ENCODE peak calls at places on chromosome 11, in four cellular contexts. One of them, this sample, is unnamed.

GRCh38 chr11:1310772-1311468 is 1.5 kb upstream of the TOLLIP start:
- DNase-seq in OCI-LY7: peak; percentile 61
- DNase-seq in lower lobe of right lung: no peak
- DNase-seq in EL: no peak
- DNase-seq in this sample: no peak

GRCh38 chr11:32723332-32723731 is 71.1 kb downstream of the CCDC73 start:
- DNase-seq in OCI-LY7: no peak
- DNase-seq in lower lobe of right lung: no peak
- DNase-seq in EL: no peak
- DNase-seq in this sample: peak; percentile 16

GRCh38 chr11:118092907-118093571 is 6.3 kb upstream of the SMIM35 start:
- DNase-seq in OCI-LY7: no peak
- DNase-seq in lower lobe of right lung: no peak
- DNase-seq in EL: no peak
- DNase-seq in this sample: no peak

GRCh38 chr11:6319879-6320410 is 356 bp downstream of the CAVIN3 start:
- DNase-seq in OCI-LY7: no peak
- DNase-seq in lower lobe of right lung: peak; percentile 95
- DNase-seq in EL: peak; percentile 96
- DNase-seq in this sample: peak; percentile 88

GRCh38 chr11:76700177-76701100 is 29.9 kb upstream of the LRRC32 start:
- DNase-seq in OCI-LY7: no peak
- DNase-seq in lower lobe of right lung: no peak
- DNase-seq in EL: peak; percentile 97
- DNase-seq in this sample: peak; percentile 89

GRCh38 chr11:127624455-127624854 is 623.9 kb upstream of the KIRREL3 start:
- DNase-seq in OCI-LY7: no peak
- DNase-seq in lower lobe of right lung: no peak
- DNase-seq in EL: no peak
- DNase-seq in this sample: peak; percentile 19

GRCh38 chr11:68994161-68994890 is 13.5 kb upstream of the MRGPRD start:
- DNase-seq in OCI-LY7: no peak
- DNase-seq in lower lobe of right lung: no peak
- DNase-seq in EL: no peak
- DNase-seq in this sample: no peak

GRCh38 chr11:22920939-22921565 is 60.8 kb upstream of the CCDC179 start:
- DNase-seq in OCI-LY7: peak; percentile 42
- DNase-seq in lower lobe of right lung: no peak
- DNase-seq in EL: peak; percentile 57
- DNase-seq in this sample: peak; percentile 30

GRCh38 chr11:121131656-121132055 is 30.6 kb downstream of the TECTA start:
- DNase-seq in OCI-LY7: no peak
- DNase-seq in lower lobe of right lung: no peak
- DNase-seq in EL: no peak
- DNase-seq in this sample: no peak

GRCh38 chr11:45252134-45252856 is 33.8 kb downstream of the SYT13 start:
- DNase-seq in OCI-LY7: peak; percentile 44
- DNase-seq in lower lobe of right lung: peak; percentile 56
- DNase-seq in EL: peak; percentile 48
- DNase-seq in this sample: peak; percentile 20

GRCh38 chr11:59957094-59957493 is 6.7 kb upstream of the OOSP4A start:
- DNase-seq in OCI-LY7: no peak
- DNase-seq in lower lobe of right lung: no peak
- DNase-seq in EL: peak; percentile 15
- DNase-seq in this sample: no peak

GRCh38 chr11:6531267-6531752 is 34.2 kb downstream of the DNHD1 start:
- DNase-seq in OCI-LY7: peak; percentile 50
- DNase-seq in lower lobe of right lung: no peak
- DNase-seq in EL: peak; percentile 50
- DNase-seq in this sample: peak; percentile 8

GRCh38 chr11:34425863-34426262 is 12.9 kb upstream of the CAT start:
- DNase-seq in OCI-LY7: no peak
- DNase-seq in lower lobe of right lung: no peak
- DNase-seq in EL: peak; percentile 41
- DNase-seq in this sample: peak; percentile 5

GRCh38 chr11:119108151-119108856 is 1.2 kb downstream of the C2CD2L start:
- DNase-seq in OCI-LY7: peak; percentile 71
- DNase-seq in lower lobe of right lung: peak; percentile 69
- DNase-seq in EL: peak; percentile 64
- DNase-seq in this sample: no peak

GRCh38 chr11:8597182-8597581 is 3.2 kb upstream of the STK33 start:
- DNase-seq in OCI-LY7: no peak
- DNase-seq in lower lobe of right lung: no peak
- DNase-seq in EL: peak; percentile 31
- DNase-seq in this sample: peak; percentile 78

GRCh38 chr11:34251640-34251980 is 106.2 kb downstream of the ABTB2 start:
- DNase-seq in OCI-LY7: no peak
- DNase-seq in lower lobe of right lung: no peak
- DNase-seq in EL: peak; percentile 22
- DNase-seq in this sample: peak; percentile 53

GRCh38 chr11:128802358-128802981 is 64.6 kb downstream of the KCNJ1 start:
- DNase-seq in OCI-LY7: peak; percentile 5
- DNase-seq in lower lobe of right lung: no peak
- DNase-seq in EL: peak; percentile 60
- DNase-seq in this sample: no peak

GRCh38 chr11:27963370-27963769 is 144.6 kb downstream of the KIF18A start:
- DNase-seq in OCI-LY7: no peak
- DNase-seq in lower lobe of right lung: no peak
- DNase-seq in EL: no peak
- DNase-seq in this sample: peak; percentile 8

GRCh38 chr11:131670876-131671275 is 300.5 kb downstream of the NTM start:
- DNase-seq in OCI-LY7: no peak
- DNase-seq in lower lobe of right lung: no peak
- DNase-seq in EL: no peak
- DNase-seq in this sample: no peak

GRCh38 chr11:75431533-75432525 is 1.2 kb downstream of the KLHL35 start:
- DNase-seq in OCI-LY7: no peak
- DNase-seq in lower lobe of right lung: no peak
- DNase-seq in EL: no peak
- DNase-seq in this sample: no peak

GRCh38 chr11:59273008-59273841 is 60.5 kb upstream of the MPEG1 start:
- DNase-seq in OCI-LY7: peak; percentile 97
- DNase-seq in lower lobe of right lung: no peak
- DNase-seq in EL: no peak
- DNase-seq in this sample: no peak

GRCh38 chr11:96257972-96258951 is 84.7 kb downstream of the MAML2 start:
- DNase-seq in OCI-LY7: peak; percentile 81
- DNase-seq in lower lobe of right lung: no peak
- DNase-seq in EL: peak; percentile 63
- DNase-seq in this sample: peak; percentile 45

GRCh38 chr11:93403930-93404329 is 73.4 kb downstream of the DEUP1 start:
- DNase-seq in OCI-LY7: no peak
- DNase-seq in lower lobe of right lung: no peak
- DNase-seq in EL: no peak
- DNase-seq in this sample: no peak

GRCh38 chr11:116199182-116199581 is 573.6 kb downstream of the BUD13 start:
- DNase-seq in OCI-LY7: no peak
- DNase-seq in lower lobe of right lung: no peak
- DNase-seq in EL: no peak
- DNase-seq in this sample: no peak